ENCODE peak calls at places on chromosomes 7 and 10, in eight cellular contexts. U is left ventricle myocardium inferior, R is iPS DF 6.9, G is IMR-90, H is SJSA1, P is dorsolateral prefrontal cortex, X is H9, T is psoas muscle. C is an unnamed sample.

GRCh38 chr7:1741751-1742554 is 71.9 kb downstream of the ELFN1 start:
- DNase-seq in U (peak), R (no peak), G (no peak), H (no peak), P (no peak), X (no peak), T (peak), C (no peak)

GRCh38 chr7:53238021-53238605 is 202.7 kb downstream of the POM121L12 start:
- DNase-seq in U (no peak), R (no peak), G (no peak), H (no peak), P (no peak), X (no peak), T (no peak), C (no peak)

GRCh38 chr7:47808321-47808720 is 139.9 kb downstream of the PKD1L1 start:
- DNase-seq in U (no peak), R (no peak), G (no peak), H (no peak), P (no peak), X (no peak), T (no peak), C (no peak)

GRCh38 chr10:122525788-122526187 is 34.8 kb upstream of the DMBT1 start:
- DNase-seq in U (no peak), R (peak), G (no peak), H (no peak), P (no peak), X (no peak), T (no peak), C (no peak)

GRCh38 chr7:130420943-130421578 is 19.8 kb downstream of the CEP41 start:
- DNase-seq in U (no peak), R (no peak), G (peak), H (no peak), P (no peak), X (no peak), T (no peak), C (no peak)

GRCh38 chr7:102834999-102835398 is 77.8 kb upstream of the LRRC17 start:
- DNase-seq in U (no peak), R (no peak), G (peak), H (peak), P (no peak), X (no peak), T (no peak), C (no peak)

GRCh38 chr7:79282051-79282694 is 171.3 kb downstream of the MAGI2 start:
- DNase-seq in U (no peak), R (no peak), G (peak), H (peak), P (no peak), X (no peak), T (no peak), C (no peak)

GRCh38 chr10:87945994-87946393 is 82.6 kb downstream of the PTEN start:
- DNase-seq in U (no peak), R (no peak), G (no peak), H (no peak), P (no peak), X (no peak), T (no peak), C (no peak)

GRCh38 chr10:4426866-4427265 is 399.1 kb upstream of the AKR1E2 start:
- DNase-seq in U (no peak), R (no peak), G (no peak), H (no peak), P (no peak), X (no peak), T (no peak), C (no peak)

GRCh38 chr10:123044391-123044790 is 35.6 kb downstream of the ACADSB start:
- DNase-seq in U (no peak), R (no peak), G (peak), H (peak), P (no peak), X (no peak), T (no peak), C (no peak)

GRCh38 chr10:101745074-101745690 is 30.7 kb downstream of the FGF8 start:
- DNase-seq in U (no peak), R (no peak), G (no peak), H (no peak), P (no peak), X (no peak), T (no peak), C (no peak)

GRCh38 chr10:103791858-103792257 is 63.5 kb downstream of the SH3PXD2A start:
- DNase-seq in U (peak), R (no peak), G (no peak), H (no peak), P (no peak), X (no peak), T (no peak), C (no peak)

GRCh38 chr10:72077275-72077990 is 10.9 kb downstream of the SPOCK2 start:
- DNase-seq in U (no peak), R (no peak), G (no peak), H (no peak), P (no peak), X (no peak), T (no peak), C (no peak)
- H3K27ac ChIP-seq in U (no peak), R (no peak), G (no peak), H (no peak), P (no peak), X (no peak), T (no peak), C (no peak)

GRCh38 chr10:12484945-12485805 is 135.8 kb downstream of the CAMK1D start:
- DNase-seq in U (peak), R (no peak), G (no peak), H (no peak), P (no peak), X (peak), T (no peak), C (no peak)
- H3K27ac ChIP-seq in U (peak), R (no peak), G (no peak), H (no peak), P (peak), X (no peak), T (peak), C (no peak)

DNA sequence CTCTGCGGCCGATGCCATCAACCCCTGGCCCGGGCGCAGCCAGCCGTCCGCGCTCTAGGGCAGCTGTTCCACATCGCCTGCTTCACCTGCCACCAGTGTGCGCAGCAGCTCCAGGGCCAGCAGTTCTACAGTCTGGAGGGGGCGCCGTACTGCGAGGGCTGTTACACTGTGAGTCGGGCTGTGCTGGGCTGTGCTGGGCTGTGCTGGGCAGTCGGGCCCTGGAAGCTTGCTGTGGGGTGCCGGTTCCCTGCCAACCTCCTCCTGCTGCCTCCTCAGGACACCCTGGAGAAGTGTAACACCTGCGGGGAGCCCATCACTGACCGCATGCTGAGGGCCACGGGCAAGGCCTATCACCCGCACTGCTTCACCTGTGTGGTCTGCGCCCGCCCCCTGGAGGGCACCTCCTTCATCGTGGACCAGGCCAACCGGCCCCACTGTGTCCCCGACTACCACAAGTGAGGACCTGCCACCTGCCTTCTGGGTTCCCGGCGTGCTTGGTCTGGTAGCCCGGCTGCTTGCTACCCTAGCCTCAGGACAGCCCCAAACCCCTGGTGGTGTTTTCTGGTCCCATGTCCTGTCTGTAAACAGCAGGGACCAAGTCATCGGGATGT is 7.5 kb downstream of the ZYX start:
- DNase-seq in U (no peak), R (no peak), G (no peak), H (no peak), P (no peak), X (peak), T (no peak), C (no peak)
- H3K27ac ChIP-seq in U (peak), R (no peak), G (no peak), H (no peak), P (no peak), X (no peak), T (no peak), C (no peak)

GRCh38 chr10:62079885-62080559 is 178.5 kb downstream of the ARID5B start:
- DNase-seq in U (no peak), R (no peak), G (no peak), H (no peak), P (no peak), X (no peak), T (no peak), C (no peak)
- H3K27ac ChIP-seq in U (peak), R (no peak), G (peak), H (no peak), P (no peak), X (no peak), T (peak), C (no peak)

GRCh38 chr10:75233444-75234016 is 2.2 kb downstream of the COMTD1 start:
- DNase-seq in U (no peak), R (no peak), G (no peak), H (peak), P (no peak), X (no peak), T (no peak), C (no peak)
- H3K27ac ChIP-seq in U (peak), R (no peak), G (peak), H (no peak), P (peak), X (no peak), T (peak), C (no peak)

GRCh38 chr7:3559178-3559765 is 258.2 kb downstream of the SDK1 start:
- DNase-seq in U (no peak), R (no peak), G (peak), H (peak), P (no peak), X (no peak), T (no peak), C (no peak)
- H3K27ac ChIP-seq in U (no peak), R (no peak), G (no peak), H (no peak), P (no peak), X (no peak), T (no peak), C (no peak)

GRCh38 chr7:150958603-150959002 is 19.5 kb downstream of the KCNH2 start:
- DNase-seq in U (peak), R (no peak), G (no peak), H (no peak), P (no peak), X (no peak), T (no peak), C (no peak)
- H3K27ac ChIP-seq in U (peak), R (no peak), G (no peak), H (no peak), P (no peak), X (no peak), T (no peak), C (no peak)

GRCh38 chr7:44133295-44133694 is 7.8 kb downstream of the MYL7 start:
- DNase-seq in U (no peak), R (no peak), G (no peak), H (no peak), P (no peak), X (no peak), T (no peak), C (no peak)

GRCh38 chr7:44132039-44132438 is 8.7 kb upstream of the POLD2 start:
- DNase-seq in U (peak), R (no peak), G (peak), H (no peak), P (no peak), X (no peak), T (no peak), C (no peak)

GRCh38 chr7:44134943-44135628 is 6.0 kb downstream of the MYL7 start:
- DNase-seq in U (no peak), R (no peak), G (no peak), H (no peak), P (no peak), X (no peak), T (no peak), C (peak)

GRCh38 chr7:44128721-44129582 is 5.6 kb upstream of the POLD2 start:
- DNase-seq in U (no peak), R (no peak), G (no peak), H (no peak), P (no peak), X (no peak), T (no peak), C (no peak)

GRCh38 chr7:44131173-44132009 is 8.0 kb upstream of the POLD2 start:
- DNase-seq in U (peak), R (no peak), G (no peak), H (no peak), P (no peak), X (peak), T (no peak), C (no peak)
- H3K27ac ChIP-seq in U (peak), R (no peak), G (no peak), H (no peak), P (no peak), X (no peak), T (peak), C (no peak)

GRCh38 chr7:22168129-22168634 is 188.8 kb downstream of the RAPGEF5 start:
- DNase-seq in U (no peak), R (no peak), G (no peak), H (no peak), P (no peak), X (no peak), T (no peak), C (no peak)
- H3K27ac ChIP-seq in U (no peak), R (no peak), G (no peak), H (no peak), P (no peak), X (no peak), T (no peak), C (no peak)

GRCh38 chr10:125095228-125095627 is 65.1 kb downstream of the CTBP2 start:
- DNase-seq in U (no peak), R (no peak), G (no peak), H (peak), P (no peak), X (no peak), T (no peak), C (no peak)
- H3K27ac ChIP-seq in U (peak), R (no peak), G (peak), H (peak), P (no peak), X (no peak), T (peak), C (no peak)

C was measured in substantia nigra.